ENCODE peak calls at places on chromosome 16, in ten cellular contexts. One of them, this sample, is unnamed.

GRCh38 chr16:70661534-70661917 is 15.2 kb downstream of the IL34 start:
- DNase-seq in AG10803: no peak
- DNase-seq in omental fat pad: no peak
- DNase-seq in astrocyte of the spinal cord: no peak
- DNase-seq in thoracic aorta: no peak
- DNase-seq in testis: no peak
- DNase-seq in retinal pigment epithelial cell: no peak
- DNase-seq in left ventricle myocardium inferior: no peak
- DNase-seq in tibial artery: peak
- DNase-seq in GM10248: no peak
- DNase-seq in this sample: no peak

GRCh38 chr16:16030449-16030848 is 81.0 kb downstream of the ABCC1 start:
- DNase-seq in AG10803: no peak
- DNase-seq in omental fat pad: no peak
- DNase-seq in astrocyte of the spinal cord: no peak
- DNase-seq in thoracic aorta: no peak
- DNase-seq in testis: no peak
- DNase-seq in retinal pigment epithelial cell: no peak
- DNase-seq in left ventricle myocardium inferior: no peak
- DNase-seq in tibial artery: no peak
- DNase-seq in GM10248: no peak
- DNase-seq in this sample: no peak

GRCh38 chr16:67277999-67278772 is 1.1 kb upstream of the PLEKHG4 start:
- DNase-seq in AG10803: peak
- DNase-seq in omental fat pad: no peak
- DNase-seq in astrocyte of the spinal cord: peak
- DNase-seq in thoracic aorta: no peak
- DNase-seq in testis: peak
- DNase-seq in retinal pigment epithelial cell: no peak
- DNase-seq in left ventricle myocardium inferior: no peak
- DNase-seq in tibial artery: no peak
- DNase-seq in GM10248: no peak
- DNase-seq in this sample: peak

GRCh38 chr16:9706217-9706616 is 476.0 kb downstream of the GRIN2A start:
- DNase-seq in AG10803: no peak
- DNase-seq in omental fat pad: no peak
- DNase-seq in astrocyte of the spinal cord: peak
- DNase-seq in thoracic aorta: no peak
- DNase-seq in testis: no peak
- DNase-seq in retinal pigment epithelial cell: peak
- DNase-seq in left ventricle myocardium inferior: no peak
- DNase-seq in tibial artery: no peak
- DNase-seq in GM10248: no peak
- DNase-seq in this sample: no peak

GRCh38 chr16:67543582-67543981 is 15.0 kb downstream of the RIPOR1 start:
- DNase-seq in AG10803: no peak
- DNase-seq in omental fat pad: no peak
- DNase-seq in astrocyte of the spinal cord: no peak
- DNase-seq in thoracic aorta: no peak
- DNase-seq in testis: no peak
- DNase-seq in retinal pigment epithelial cell: no peak
- DNase-seq in left ventricle myocardium inferior: no peak
- DNase-seq in tibial artery: no peak
- DNase-seq in GM10248: no peak
- DNase-seq in this sample: no peak

GRCh38 chr16:11877374-11877773 is 26.0 kb upstream of the RSL1D1 start:
- DNase-seq in AG10803: peak
- DNase-seq in omental fat pad: no peak
- DNase-seq in astrocyte of the spinal cord: no peak
- DNase-seq in thoracic aorta: no peak
- DNase-seq in testis: no peak
- DNase-seq in retinal pigment epithelial cell: no peak
- DNase-seq in left ventricle myocardium inferior: no peak
- DNase-seq in tibial artery: no peak
- DNase-seq in GM10248: no peak
- DNase-seq in this sample: no peak

GRCh38 chr16:75304521-75305363 is 53.3 kb upstream of the BCAR1 start:
- DNase-seq in AG10803: peak
- DNase-seq in omental fat pad: no peak
- DNase-seq in astrocyte of the spinal cord: peak
- DNase-seq in thoracic aorta: peak
- DNase-seq in testis: peak
- DNase-seq in retinal pigment epithelial cell: peak
- DNase-seq in left ventricle myocardium inferior: peak
- DNase-seq in tibial artery: peak
- DNase-seq in GM10248: no peak
- DNase-seq in this sample: peak

GRCh38 chr16:14455577-14455976 is 174.5 kb downstream of the PARN start:
- DNase-seq in AG10803: peak
- DNase-seq in omental fat pad: no peak
- DNase-seq in astrocyte of the spinal cord: peak
- DNase-seq in thoracic aorta: no peak
- DNase-seq in testis: no peak
- DNase-seq in retinal pigment epithelial cell: no peak
- DNase-seq in left ventricle myocardium inferior: no peak
- DNase-seq in tibial artery: no peak
- DNase-seq in GM10248: no peak
- DNase-seq in this sample: no peak

GRCh38 chr16:31413943-31414342 is 14.2 kb downstream of the COX6A2 start:
- DNase-seq in AG10803: no peak
- DNase-seq in omental fat pad: no peak
- DNase-seq in astrocyte of the spinal cord: no peak
- DNase-seq in thoracic aorta: no peak
- DNase-seq in testis: no peak
- DNase-seq in retinal pigment epithelial cell: no peak
- DNase-seq in left ventricle myocardium inferior: no peak
- DNase-seq in tibial artery: no peak
- DNase-seq in GM10248: no peak
- DNase-seq in this sample: no peak

GRCh38 chr16:10048850-10049249 is 133.4 kb downstream of the GRIN2A start:
- DNase-seq in AG10803: no peak
- DNase-seq in omental fat pad: no peak
- DNase-seq in astrocyte of the spinal cord: no peak
- DNase-seq in thoracic aorta: no peak
- DNase-seq in testis: no peak
- DNase-seq in retinal pigment epithelial cell: no peak
- DNase-seq in left ventricle myocardium inferior: no peak
- DNase-seq in tibial artery: no peak
- DNase-seq in GM10248: no peak
- DNase-seq in this sample: no peak

GRCh38 chr16:81456523-81457325 is 12.1 kb downstream of the CMIP start:
- DNase-seq in AG10803: no peak
- DNase-seq in omental fat pad: no peak
- DNase-seq in astrocyte of the spinal cord: no peak
- DNase-seq in thoracic aorta: no peak
- DNase-seq in testis: no peak
- DNase-seq in retinal pigment epithelial cell: no peak
- DNase-seq in left ventricle myocardium inferior: no peak
- DNase-seq in tibial artery: no peak
- DNase-seq in GM10248: no peak
- DNase-seq in this sample: no peak

GRCh38 chr16:15770512-15770911 is 86.3 kb downstream of the MYH11 start:
- DNase-seq in AG10803: peak
- DNase-seq in omental fat pad: no peak
- DNase-seq in astrocyte of the spinal cord: no peak
- DNase-seq in thoracic aorta: no peak
- DNase-seq in testis: no peak
- DNase-seq in retinal pigment epithelial cell: peak
- DNase-seq in left ventricle myocardium inferior: no peak
- DNase-seq in tibial artery: no peak
- DNase-seq in GM10248: no peak
- DNase-seq in this sample: no peak

DNA sequence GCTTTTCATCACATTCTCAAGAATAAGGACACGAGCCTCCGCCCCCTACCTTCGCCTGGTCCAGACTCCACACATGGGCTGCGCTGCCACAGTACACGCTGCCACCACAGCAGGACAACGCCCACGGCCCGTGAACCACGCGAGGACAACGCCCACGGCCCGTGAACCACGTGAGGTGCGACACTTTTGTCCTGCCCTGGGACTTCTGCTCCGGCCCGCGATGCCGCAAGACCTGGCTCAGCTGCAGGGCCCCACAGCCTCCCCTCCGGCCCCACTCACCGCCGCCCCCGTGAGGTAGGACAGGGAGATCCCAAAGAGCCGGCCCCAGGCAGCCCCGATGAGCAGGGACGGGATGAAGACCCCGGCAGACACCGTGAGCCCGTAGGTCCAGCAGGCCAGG is 5.9 kb upstream of the CCDC154 start:
- DNase-seq in AG10803: no peak
- DNase-seq in omental fat pad: no peak
- DNase-seq in astrocyte of the spinal cord: no peak
- DNase-seq in thoracic aorta: no peak
- DNase-seq in testis: no peak
- DNase-seq in retinal pigment epithelial cell: no peak
- DNase-seq in left ventricle myocardium inferior: no peak
- DNase-seq in tibial artery: no peak
- DNase-seq in GM10248: no peak
- DNase-seq in this sample: no peak
- TF ChIP-seq CTCF in AG10803: no peak
- TF ChIP-seq CTCF in omental fat pad: no peak
- TF ChIP-seq CTCF in astrocyte of the spinal cord: no peak
- TF ChIP-seq CTCF in thoracic aorta: no peak
- TF ChIP-seq CTCF in testis: no peak
- TF ChIP-seq CTCF in retinal pigment epithelial cell: no peak
- TF ChIP-seq CTCF in left ventricle myocardium inferior: no peak
- TF ChIP-seq CTCF in tibial artery: no peak
- TF ChIP-seq CTCF in GM10248: no peak
- TF ChIP-seq CTCF in this sample: no peak

GRCh38 chr16:1153480-1154160 is 714 bp downstream of the CACNA1H start:
- DNase-seq in AG10803: no peak
- DNase-seq in omental fat pad: no peak
- DNase-seq in astrocyte of the spinal cord: no peak
- DNase-seq in thoracic aorta: no peak
- DNase-seq in testis: no peak
- DNase-seq in retinal pigment epithelial cell: no peak
- DNase-seq in left ventricle myocardium inferior: no peak
- DNase-seq in tibial artery: no peak
- DNase-seq in GM10248: no peak
- DNase-seq in this sample: no peak

GRCh38 chr16:1151424-1152122 is 1.3 kb upstream of the CACNA1H start:
- DNase-seq in AG10803: no peak
- DNase-seq in omental fat pad: no peak
- DNase-seq in astrocyte of the spinal cord: no peak
- DNase-seq in thoracic aorta: no peak
- DNase-seq in testis: no peak
- DNase-seq in retinal pigment epithelial cell: no peak
- DNase-seq in left ventricle myocardium inferior: no peak
- DNase-seq in tibial artery: no peak
- DNase-seq in GM10248: no peak
- DNase-seq in this sample: no peak

GRCh38 chr16:1152123-1152638 is 725 bp upstream of the CACNA1H start:
- DNase-seq in AG10803: no peak
- DNase-seq in omental fat pad: no peak
- DNase-seq in astrocyte of the spinal cord: no peak
- DNase-seq in thoracic aorta: no peak
- DNase-seq in testis: no peak
- DNase-seq in retinal pigment epithelial cell: no peak
- DNase-seq in left ventricle myocardium inferior: no peak
- DNase-seq in tibial artery: no peak
- DNase-seq in GM10248: no peak
- DNase-seq in this sample: no peak

GRCh38 chr16:1154291-1154886 is 1.5 kb downstream of the CACNA1H start:
- DNase-seq in AG10803: no peak
- DNase-seq in omental fat pad: no peak
- DNase-seq in astrocyte of the spinal cord: no peak
- DNase-seq in thoracic aorta: no peak
- DNase-seq in testis: no peak
- DNase-seq in retinal pigment epithelial cell: no peak
- DNase-seq in left ventricle myocardium inferior: no peak
- DNase-seq in tibial artery: peak
- DNase-seq in GM10248: no peak
- DNase-seq in this sample: no peak

DNA sequence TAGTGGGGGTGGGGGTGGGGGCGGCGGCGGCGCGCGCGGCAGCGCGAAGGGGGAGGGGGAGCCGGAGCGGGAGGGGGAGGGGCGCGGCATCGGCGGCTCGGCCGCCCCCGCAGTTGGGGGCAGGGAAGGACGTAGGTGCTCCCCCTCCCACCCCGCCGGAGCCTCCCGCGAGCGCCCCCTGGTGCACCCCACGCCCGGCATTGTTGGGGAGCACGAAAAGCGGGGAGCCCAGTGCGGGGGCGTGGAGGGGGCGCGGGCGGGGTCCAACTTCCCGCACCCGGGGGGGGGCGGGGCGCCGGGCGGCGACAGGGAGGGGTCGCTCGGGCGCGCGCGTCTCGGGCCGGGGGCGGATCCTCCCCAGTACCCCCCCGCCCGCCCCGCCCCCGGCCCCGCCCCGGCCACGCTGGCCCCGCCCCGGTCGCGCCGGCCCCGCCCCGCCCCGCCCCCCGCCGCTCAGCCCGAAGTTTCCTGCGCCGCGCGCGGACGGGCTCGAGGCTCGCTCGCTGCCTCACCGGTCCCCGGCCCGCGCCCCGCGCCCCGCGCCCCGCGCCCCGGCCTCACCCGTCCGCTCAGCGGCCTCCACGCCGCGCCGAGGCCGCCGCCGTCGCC is at the start of gene CACNA1H:
- DNase-seq in AG10803: no peak
- DNase-seq in omental fat pad: no peak
- DNase-seq in astrocyte of the spinal cord: no peak
- DNase-seq in thoracic aorta: no peak
- DNase-seq in testis: peak
- DNase-seq in retinal pigment epithelial cell: no peak
- DNase-seq in left ventricle myocardium inferior: peak
- DNase-seq in tibial artery: no peak
- DNase-seq in GM10248: no peak
- DNase-seq in this sample: no peak
- TF ChIP-seq CTCF in AG10803: no peak
- TF ChIP-seq CTCF in omental fat pad: no peak
- TF ChIP-seq CTCF in astrocyte of the spinal cord: peak
- TF ChIP-seq CTCF in thoracic aorta: no peak
- TF ChIP-seq CTCF in testis: no peak
- TF ChIP-seq CTCF in retinal pigment epithelial cell: no peak
- TF ChIP-seq CTCF in left ventricle myocardium inferior: peak
- TF ChIP-seq CTCF in tibial artery: no peak
- TF ChIP-seq CTCF in GM10248: no peak
- TF ChIP-seq CTCF in this sample: peak

DNA sequence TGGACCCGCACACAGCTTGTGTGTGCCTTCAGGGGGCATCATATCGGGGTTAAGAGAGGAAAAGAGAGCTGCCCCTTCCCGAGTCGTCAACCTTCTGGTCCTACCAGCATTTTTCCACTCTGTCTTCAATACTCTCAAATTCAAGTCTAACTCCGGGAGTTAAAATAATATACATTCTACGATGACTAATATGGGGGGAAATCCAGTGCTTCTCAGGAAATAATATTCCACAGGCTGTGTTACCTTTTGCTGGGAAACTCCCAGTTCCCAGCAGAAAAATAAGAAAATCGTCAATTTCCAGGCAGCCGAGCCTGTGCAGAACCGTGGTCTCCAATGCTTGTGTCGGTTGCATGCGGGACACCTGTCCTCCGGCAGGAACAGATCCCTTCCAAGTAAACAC is 105.0 kb upstream of the FOXF1 start:
- DNase-seq in AG10803: no peak
- DNase-seq in omental fat pad: no peak
- DNase-seq in astrocyte of the spinal cord: peak
- DNase-seq in thoracic aorta: no peak
- DNase-seq in testis: no peak
- DNase-seq in retinal pigment epithelial cell: no peak
- DNase-seq in left ventricle myocardium inferior: no peak
- DNase-seq in tibial artery: no peak
- DNase-seq in GM10248: no peak
- DNase-seq in this sample: no peak
- TF ChIP-seq CTCF in AG10803: no peak
- TF ChIP-seq CTCF in omental fat pad: no peak
- TF ChIP-seq CTCF in astrocyte of the spinal cord: no peak
- TF ChIP-seq CTCF in thoracic aorta: no peak
- TF ChIP-seq CTCF in testis: no peak
- TF ChIP-seq CTCF in retinal pigment epithelial cell: no peak
- TF ChIP-seq CTCF in left ventricle myocardium inferior: no peak
- TF ChIP-seq CTCF in tibial artery: no peak
- TF ChIP-seq CTCF in GM10248: no peak
- TF ChIP-seq CTCF in this sample: no peak

GRCh38 chr16:29805232-29806095 is 865 bp upstream of the MAZ start:
- DNase-seq in AG10803: peak
- DNase-seq in omental fat pad: peak
- DNase-seq in astrocyte of the spinal cord: peak
- DNase-seq in thoracic aorta: peak
- DNase-seq in testis: peak
- DNase-seq in retinal pigment epithelial cell: peak
- DNase-seq in left ventricle myocardium inferior: peak
- DNase-seq in tibial artery: peak
- DNase-seq in GM10248: peak
- DNase-seq in this sample: peak
- TF ChIP-seq CTCF in AG10803: no peak
- TF ChIP-seq CTCF in omental fat pad: no peak
- TF ChIP-seq CTCF in astrocyte of the spinal cord: no peak
- TF ChIP-seq CTCF in thoracic aorta: no peak
- TF ChIP-seq CTCF in testis: peak
- TF ChIP-seq CTCF in retinal pigment epithelial cell: no peak
- TF ChIP-seq CTCF in left ventricle myocardium inferior: peak
- TF ChIP-seq CTCF in tibial artery: peak
- TF ChIP-seq CTCF in GM10248: no peak
- TF ChIP-seq CTCF in this sample: no peak

This sample was measured in AG09319.